ENCODE peak calls at places on chromosomes 3 and 15, in eight cellular contexts. W, H, P, U, N, M, L and A are unnamed samples.

GRCh38 chr15:42796955-42797779 is 60.2 kb upstream of the CDAN1 start:
- DNase-seq in W (peak; percentile 18), H (no peak), P (peak; percentile 39), U (peak; percentile 8), N (no peak), M (no peak), L (no peak), A (no peak)

GRCh38 chr3:54625805-54626787 is 301.8 kb downstream of the LRTM1 start:
- DNase-seq in W (no peak), H (no peak), P (no peak), U (no peak), N (no peak), M (no peak), L (no peak), A (no peak)

GRCh38 chr3:129249284-129250065 is at the start of gene COPG1:
- DNase-seq in W (peak; percentile 94), H (peak; percentile 88), P (peak; percentile 90), U (peak; percentile 94), N (peak; percentile 33), M (peak; percentile 92), L (peak; percentile 90), A (peak; percentile 88)

GRCh38 chr3:155243512-155243921 is 50.0 kb downstream of the STRIT1 start:
- DNase-seq in W (no peak), H (no peak), P (no peak), U (no peak), N (no peak), M (no peak), L (no peak), A (no peak)

GRCh38 chr15:31342781-31343626 is 16.4 kb downstream of the KLF13 start:
- DNase-seq in W (peak; percentile 82), H (no peak), P (no peak), U (peak; percentile 25), N (no peak), M (no peak), L (no peak), A (no peak)

GRCh38 chr3:95438274-95438673 is 1375.4 kb downstream of the NSUN3 start:
- DNase-seq in W (no peak), H (no peak), P (no peak), U (peak; percentile 6), N (no peak), M (no peak), L (no peak), A (no peak)

GRCh38 chr3:114331007-114331406 is 37.2 kb downstream of the TIGIT start:
- DNase-seq in W (no peak), H (no peak), P (no peak), U (no peak), N (no peak), M (no peak), L (no peak), A (no peak)

GRCh38 chr15:38253448-38253847 is 812 bp downstream of the SPRED1 start:
- DNase-seq in W (peak; percentile 41), H (no peak), P (peak; percentile 77), U (peak; percentile 42), N (no peak), M (no peak), L (no peak), A (no peak)

GRCh38 chr15:63198315-63198714 is 8.9 kb downstream of the RAB8B start:
- DNase-seq in W (no peak), H (no peak), P (peak; percentile 85), U (no peak), N (no peak), M (no peak), L (no peak), A (no peak)

GRCh38 chr3:42739401-42740158 is 33.5 kb downstream of the CCDC13 start:
- DNase-seq in W (no peak), H (no peak), P (no peak), U (no peak), N (peak; percentile 50), M (no peak), L (peak; percentile 41), A (peak; percentile 89)

GRCh38 chr15:66646308-66646707 is 55.7 kb upstream of the SMAD6 start:
- DNase-seq in W (no peak), H (no peak), P (peak; percentile 81), U (peak; percentile 44), N (no peak), M (no peak), L (no peak), A (no peak)

GRCh38 chr3:184227481-184227935 is 1.9 kb upstream of the VWA5B2 start:
- DNase-seq in W (peak; percentile 36), H (peak; percentile 54), P (peak; percentile 32), U (peak; percentile 62), N (no peak), M (no peak), L (peak; percentile 76), A (peak; percentile 56)

GRCh38 chr3:98602078-98602678 is 8.8 kb upstream of the CPOX start:
- DNase-seq in W (peak; percentile 76), H (no peak), P (peak; percentile 84), U (peak; percentile 67), N (no peak), M (no peak), L (no peak), A (no peak)

GRCh38 chr3:150232992-150233451 is 175.1 kb upstream of the TSC22D2 start:
- DNase-seq in W (peak; percentile 95), H (no peak), P (peak; percentile 66), U (no peak), N (no peak), M (no peak), L (no peak), A (no peak)

GRCh38 chr3:110814170-110815007 is 257.2 kb upstream of the NECTIN3 start:
- DNase-seq in W (peak; percentile 36), H (no peak), P (peak; percentile 81), U (peak; percentile 12), N (no peak), M (no peak), L (no peak), A (no peak)

GRCh38 chr3:13518516-13519351 is 30.2 kb upstream of the FBLN2 start:
- DNase-seq in W (no peak), H (no peak), P (peak; percentile 78), U (no peak), N (peak; percentile 42), M (no peak), L (no peak), A (peak; percentile 86)

GRCh38 chr3:5520237-5520636 is 332.7 kb downstream of the EDEM1 start:
- DNase-seq in W (no peak), H (no peak), P (no peak), U (no peak), N (no peak), M (no peak), L (no peak), A (no peak)

GRCh38 chr3:13876451-13876850 is 3.4 kb downstream of the WNT7A start:
- DNase-seq in W (no peak), H (peak; percentile 23), P (no peak), U (peak; percentile 36), N (no peak), M (no peak), L (no peak), A (no peak)

GRCh38 chr3:71578045-71578730 is 5.3 kb downstream of the FOXP1 start:
- DNase-seq in W (peak; percentile 47), H (no peak), P (no peak), U (no peak), N (no peak), M (no peak), L (no peak), A (no peak)

GRCh38 chr3:136547293-136547692 is 204.9 kb downstream of the STAG1 start:
- DNase-seq in W (peak; percentile 51), H (no peak), P (no peak), U (no peak), N (no peak), M (no peak), L (no peak), A (no peak)

GRCh38 chr3:154018100-154018696 is 103.0 kb upstream of the ARHGEF26 start:
- DNase-seq in W (peak; percentile 23), H (peak; percentile 33), P (peak; percentile 43), U (peak; percentile 76), N (no peak), M (no peak), L (peak; percentile 73), A (no peak)

GRCh38 chr3:188400494-188401243 is 246.7 kb downstream of the LPP start:
- DNase-seq in W (no peak), H (no peak), P (no peak), U (no peak), N (no peak), M (no peak), L (no peak), A (no peak)

GRCh38 chr3:188396900-188397299 is 242.9 kb downstream of the LPP start:
- DNase-seq in W (peak; percentile 9), H (no peak), P (no peak), U (no peak), N (no peak), M (no peak), L (no peak), A (no peak)

GRCh38 chr3:188394588-188394987 is 240.6 kb downstream of the LPP start:
- DNase-seq in W (no peak), H (no peak), P (no peak), U (no peak), N (no peak), M (no peak), L (no peak), A (no peak)

GRCh38 chr3:188397766-188398705 is 244.1 kb downstream of the LPP start:
- DNase-seq in W (no peak), H (no peak), P (no peak), U (no peak), N (no peak), M (no peak), L (no peak), A (no peak)

GRCh38 chr3:188396251-188396650 is 242.3 kb downstream of the LPP start:
- DNase-seq in W (no peak), H (no peak), P (no peak), U (no peak), N (no peak), M (no peak), L (no peak), A (no peak)
- H3K27ac ChIP-seq in W (no peak overlapping the region), H (no peak overlapping the region), P (no peak overlapping the region), U (no peak overlapping the region), N (no peak overlapping the region), M (peak overlapping the region; percentile 55), L (no peak overlapping the region), A (peak overlapping the region; percentile 73)

DNA sequence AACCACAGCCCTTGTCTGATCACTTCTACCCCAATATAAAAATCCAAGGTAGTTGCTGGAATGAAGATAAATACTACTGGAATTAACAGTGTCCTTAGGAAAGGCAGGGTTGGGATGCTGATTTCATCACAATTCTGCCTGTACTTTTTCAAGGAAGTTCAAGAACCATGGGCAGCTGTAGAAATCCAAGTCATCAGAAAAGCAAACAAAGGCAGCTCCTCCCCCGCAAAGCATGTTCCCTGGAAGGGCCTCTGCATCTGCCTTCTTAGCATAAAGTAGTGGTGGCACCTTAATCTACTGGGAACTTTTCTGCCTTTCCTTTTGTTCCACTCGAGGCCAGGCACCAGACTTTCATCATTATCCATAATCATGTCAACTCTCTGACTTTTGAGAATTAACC is 54.4 kb downstream of the ERC2 start:
- DNase-seq in W (no peak), H (no peak), P (peak; percentile 1), U (no peak), N (no peak), M (no peak), L (no peak), A (no peak)
- H3K27ac ChIP-seq in W (no peak overlapping the region), H (no peak overlapping the region), P (no peak overlapping the region), U (no peak overlapping the region), N (no peak overlapping the region), M (no peak overlapping the region), L (no peak overlapping the region), A (no peak overlapping the region)

GRCh38 chr3:107208796-107209195 is 168.4 kb upstream of the CCDC54 start:
- DNase-seq in W (peak; percentile 51), H (no peak), P (no peak), U (no peak), N (no peak), M (no peak), L (no peak), A (no peak)
- H3K27ac ChIP-seq in W (peak overlapping the region; percentile 59), H (no peak overlapping the region), P (peak overlapping the region; percentile 89), U (no peak overlapping the region), N (peak overlapping the region; percentile 66), M (peak overlapping the region; percentile 66), L (no peak overlapping the region), A (peak overlapping the region; percentile 80)

GRCh38 chr15:70410371-70410975 is 312.8 kb upstream of the TLE3 start:
- DNase-seq in W (no peak), H (no peak), P (no peak), U (no peak), N (no peak), M (no peak), L (no peak), A (no peak)
- H3K27ac ChIP-seq in W (no peak overlapping the region), H (no peak overlapping the region), P (no peak overlapping the region), U (no peak overlapping the region), N (no peak overlapping the region), M (no peak overlapping the region), L (no peak overlapping the region), A (no peak overlapping the region)